ENCODE peak calls at places on chromosome 18, in seven cellular contexts. One of them, this sample, is unnamed.

GRCh38 chr18:8634508-8634907 is 25.3 kb downstream of the RAB12 start:
- DNase-seq in AG09319: no peak
- DNase-seq in RWPE1: no peak
- DNase-seq in GM12864: no peak
- DNase-seq in AG04450: no peak
- DNase-seq in coronary artery: no peak
- DNase-seq in HepG2: no peak
- DNase-seq in this sample: no peak

GRCh38 chr18:26159353-26159752 is 25.7 kb downstream of the PSMA8 start:
- DNase-seq in HepG2: no peak
- DNase-seq in AG04450: no peak
- DNase-seq in coronary artery: no peak
- DNase-seq in GM12864: no peak
- DNase-seq in RWPE1: peak; percentile 7
- DNase-seq in AG09319: no peak
- DNase-seq in this sample: no peak

GRCh38 chr18:9871244-9871746 is 14.5 kb upstream of the TXNDC2 start:
- DNase-seq in HepG2: no peak
- DNase-seq in RWPE1: no peak
- DNase-seq in GM12864: no peak
- DNase-seq in coronary artery: no peak
- DNase-seq in AG09319: no peak
- DNase-seq in AG04450: no peak
- DNase-seq in this sample: no peak

GRCh38 chr18:79598885-79599175 is 80.8 kb upstream of the CTDP1 start:
- DNase-seq in coronary artery: peak; percentile 57
- DNase-seq in AG09319: no peak
- DNase-seq in HepG2: no peak
- DNase-seq in RWPE1: no peak
- DNase-seq in AG04450: no peak
- DNase-seq in GM12864: no peak
- DNase-seq in this sample: no peak

GRCh38 chr18:9290171-9290570 is 44.4 kb upstream of the TWSG1 start:
- DNase-seq in AG09319: peak; percentile 7
- DNase-seq in GM12864: no peak
- DNase-seq in coronary artery: no peak
- DNase-seq in RWPE1: no peak
- DNase-seq in AG04450: peak; percentile 63
- DNase-seq in HepG2: no peak
- DNase-seq in this sample: no peak

GRCh38 chr18:66495844-66496243 is 108.0 kb downstream of the CDH19 start:
- DNase-seq in HepG2: peak; percentile 62
- DNase-seq in AG04450: no peak
- DNase-seq in RWPE1: peak; percentile 7
- DNase-seq in coronary artery: no peak
- DNase-seq in AG09319: no peak
- DNase-seq in GM12864: peak; percentile 7
- DNase-seq in this sample: peak; percentile 1

GRCh38 chr18:1002653-1003178 is 98.0 kb downstream of the ADCYAP1 start:
- DNase-seq in coronary artery: no peak
- DNase-seq in AG04450: no peak
- DNase-seq in GM12864: no peak
- DNase-seq in RWPE1: peak; percentile 33
- DNase-seq in AG09319: no peak
- DNase-seq in HepG2: no peak
- DNase-seq in this sample: no peak

GRCh38 chr18:79947054-79947755 is 4.2 kb downstream of the SLC66A2 start:
- DNase-seq in RWPE1: peak; percentile 36
- DNase-seq in AG09319: no peak
- DNase-seq in coronary artery: peak; percentile 49
- DNase-seq in AG04450: no peak
- DNase-seq in GM12864: no peak
- DNase-seq in HepG2: no peak
- DNase-seq in this sample: no peak

GRCh38 chr18:7038330-7038846 is 79.2 kb downstream of the LAMA1 start:
- DNase-seq in RWPE1: peak; percentile 85
- DNase-seq in GM12864: no peak
- DNase-seq in HepG2: peak; percentile 27
- DNase-seq in AG04450: peak; percentile 94
- DNase-seq in coronary artery: peak; percentile 87
- DNase-seq in AG09319: peak; percentile 94
- DNase-seq in this sample: no peak

GRCh38 chr18:69596345-69596744 is 195.7 kb downstream of the DOK6 start:
- DNase-seq in HepG2: no peak
- DNase-seq in RWPE1: no peak
- DNase-seq in coronary artery: no peak
- DNase-seq in AG04450: no peak
- DNase-seq in AG09319: no peak
- DNase-seq in GM12864: no peak
- DNase-seq in this sample: no peak

GRCh38 chr18:5839102-5839501 is 56.2 kb downstream of the TMEM200C start:
- DNase-seq in AG04450: no peak
- DNase-seq in coronary artery: no peak
- DNase-seq in AG09319: no peak
- DNase-seq in HepG2: no peak
- DNase-seq in GM12864: no peak
- DNase-seq in RWPE1: no peak
- DNase-seq in this sample: no peak

GRCh38 chr18:60599267-60599666 is 226.7 kb upstream of the MC4R start:
- DNase-seq in coronary artery: no peak
- DNase-seq in RWPE1: no peak
- DNase-seq in GM12864: no peak
- DNase-seq in HepG2: no peak
- DNase-seq in AG04450: no peak
- DNase-seq in AG09319: no peak
- DNase-seq in this sample: peak; percentile 4

GRCh38 chr18:76496200-76496890 is 1.3 kb upstream of the ZNF516 start:
- DNase-seq in coronary artery: no peak
- DNase-seq in RWPE1: peak; percentile 2
- DNase-seq in HepG2: peak; percentile 22
- DNase-seq in GM12864: no peak
- DNase-seq in AG09319: no peak
- DNase-seq in AG04450: peak; percentile 37
- DNase-seq in this sample: no peak

GRCh38 chr18:46334200-46334553 is 230.0 kb downstream of the HAUS1 start:
- DNase-seq in HepG2: no peak
- DNase-seq in RWPE1: peak; percentile 3
- DNase-seq in AG04450: no peak
- DNase-seq in AG09319: no peak
- DNase-seq in GM12864: no peak
- DNase-seq in coronary artery: no peak
- DNase-seq in this sample: no peak

GRCh38 chr18:23922939-23923338 is 91.6 kb upstream of the TTC39C start:
- DNase-seq in AG04450: no peak
- DNase-seq in HepG2: no peak
- DNase-seq in GM12864: no peak
- DNase-seq in AG09319: no peak
- DNase-seq in coronary artery: no peak
- DNase-seq in RWPE1: no peak
- DNase-seq in this sample: no peak

GRCh38 chr18:23920054-23920453 is 94.5 kb upstream of the TTC39C start:
- DNase-seq in AG04450: no peak
- DNase-seq in AG09319: no peak
- DNase-seq in RWPE1: no peak
- DNase-seq in coronary artery: no peak
- DNase-seq in HepG2: no peak
- DNase-seq in GM12864: no peak
- DNase-seq in this sample: no peak

GRCh38 chr18:23916338-23916737 is 98.2 kb upstream of the TTC39C start:
- DNase-seq in coronary artery: no peak
- DNase-seq in AG04450: no peak
- DNase-seq in HepG2: no peak
- DNase-seq in RWPE1: no peak
- DNase-seq in GM12864: no peak
- DNase-seq in AG09319: peak; percentile 37
- DNase-seq in this sample: no peak

GRCh38 chr18:23921716-23922285 is 92.8 kb upstream of the TTC39C start:
- DNase-seq in coronary artery: no peak
- DNase-seq in RWPE1: no peak
- DNase-seq in HepG2: no peak
- DNase-seq in AG04450: no peak
- DNase-seq in AG09319: no peak
- DNase-seq in GM12864: no peak
- DNase-seq in this sample: no peak

DNA sequence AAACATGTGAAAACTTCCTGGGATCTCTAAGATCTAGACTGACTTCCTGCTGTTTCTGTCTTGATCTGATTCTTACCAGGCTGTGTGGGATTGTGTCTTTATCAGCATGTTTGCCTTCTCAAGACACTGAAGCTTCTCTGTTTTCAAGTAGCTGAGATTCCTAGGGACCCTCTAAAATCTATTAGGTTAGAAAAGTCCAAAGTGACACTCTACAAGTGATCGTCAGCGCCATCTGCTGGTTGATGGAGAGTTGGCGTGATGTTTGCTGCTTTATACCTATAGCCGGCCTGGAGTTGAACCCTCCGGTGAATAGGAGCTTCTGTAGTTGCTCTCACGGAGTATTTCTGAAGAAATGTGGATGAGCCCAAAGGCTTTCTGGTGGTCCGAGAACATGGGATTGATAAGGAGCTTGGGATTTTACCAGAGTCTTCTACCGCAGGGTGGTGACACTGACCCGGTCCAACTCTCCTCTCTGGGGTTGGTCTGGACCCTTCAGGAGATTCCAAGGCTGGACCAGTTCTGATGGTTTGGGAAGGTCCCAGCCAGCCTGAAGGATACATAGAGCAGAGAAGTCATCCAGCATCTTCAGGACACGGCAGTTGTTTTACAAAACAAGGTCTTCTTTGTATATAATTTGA is 96.0 kb upstream of the TTC39C start:
- DNase-seq in HepG2: peak; percentile 55
- DNase-seq in AG04450: peak; percentile 15
- DNase-seq in AG09319: no peak
- DNase-seq in RWPE1: peak; percentile 36
- DNase-seq in coronary artery: no peak
- DNase-seq in GM12864: no peak
- DNase-seq in this sample: peak; percentile 57
- TF ChIP-seq CTCF in HepG2: peak; percentile 83
- TF ChIP-seq CTCF in AG04450: peak; percentile 92
- TF ChIP-seq CTCF in AG09319: peak; percentile 83
- TF ChIP-seq CTCF in RWPE1: peak; percentile 86
- TF ChIP-seq CTCF in coronary artery: peak; percentile 63
- TF ChIP-seq CTCF in GM12864: peak; percentile 87
- TF ChIP-seq CTCF in this sample: peak; percentile 81

DNA sequence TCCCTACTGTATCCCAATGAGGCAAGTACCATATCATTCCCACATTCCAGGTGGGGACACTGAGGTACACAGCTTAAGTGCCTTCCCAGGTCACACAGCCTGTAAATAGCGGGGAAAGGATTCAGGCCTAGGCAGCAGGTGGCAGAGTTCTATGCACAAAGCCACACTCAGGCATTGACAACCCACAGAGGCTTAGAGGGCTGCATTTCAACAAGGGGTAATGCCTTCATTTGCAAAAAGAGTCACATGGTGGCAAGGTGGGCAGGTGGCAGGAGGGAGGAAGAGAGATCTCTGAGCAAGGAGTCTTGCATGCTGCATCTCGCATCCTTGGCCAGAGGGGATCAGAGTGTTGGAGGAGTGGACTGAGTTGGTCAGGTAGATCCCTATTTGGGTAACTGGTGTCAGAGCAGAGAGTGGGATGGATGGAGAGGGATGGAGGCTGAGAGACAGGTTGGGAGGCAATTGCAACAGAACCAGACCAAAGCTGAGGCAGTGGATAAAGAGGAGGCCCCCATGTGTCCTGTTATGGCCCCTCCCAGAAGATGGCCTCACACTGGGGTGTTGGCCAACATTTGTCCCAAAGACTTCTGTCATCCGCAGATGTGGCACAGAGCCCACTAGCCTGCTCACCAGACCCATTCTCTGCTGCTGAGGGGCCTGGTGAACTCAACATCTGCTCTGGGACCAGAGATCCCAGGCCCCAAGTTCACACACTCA is 189.6 kb downstream of the ZBTB7C start:
- DNase-seq in AG04450: no peak
- DNase-seq in RWPE1: no peak
- DNase-seq in HepG2: no peak
- DNase-seq in coronary artery: no peak
- DNase-seq in GM12864: no peak
- DNase-seq in AG09319: no peak
- DNase-seq in this sample: no peak
- TF ChIP-seq CTCF in AG04450: no peak
- TF ChIP-seq CTCF in RWPE1: no peak
- TF ChIP-seq CTCF in HepG2: no peak
- TF ChIP-seq CTCF in coronary artery: no peak
- TF ChIP-seq CTCF in GM12864: no peak
- TF ChIP-seq CTCF in AG09319: no peak
- TF ChIP-seq CTCF in this sample: no peak

GRCh38 chr18:2994603-2995432 is 18.1 kb downstream of the LPIN2 start:
- DNase-seq in coronary artery: no peak
- DNase-seq in AG04450: no peak
- DNase-seq in GM12864: no peak
- DNase-seq in HepG2: no peak
- DNase-seq in AG09319: no peak
- DNase-seq in RWPE1: no peak
- DNase-seq in this sample: peak; percentile 70
- TF ChIP-seq CTCF in coronary artery: peak; percentile 39
- TF ChIP-seq CTCF in AG04450: no peak
- TF ChIP-seq CTCF in GM12864: peak; percentile 70
- TF ChIP-seq CTCF in HepG2: peak; percentile 11
- TF ChIP-seq CTCF in AG09319: no peak
- TF ChIP-seq CTCF in RWPE1: no peak
- TF ChIP-seq CTCF in this sample: peak; percentile 71

DNA sequence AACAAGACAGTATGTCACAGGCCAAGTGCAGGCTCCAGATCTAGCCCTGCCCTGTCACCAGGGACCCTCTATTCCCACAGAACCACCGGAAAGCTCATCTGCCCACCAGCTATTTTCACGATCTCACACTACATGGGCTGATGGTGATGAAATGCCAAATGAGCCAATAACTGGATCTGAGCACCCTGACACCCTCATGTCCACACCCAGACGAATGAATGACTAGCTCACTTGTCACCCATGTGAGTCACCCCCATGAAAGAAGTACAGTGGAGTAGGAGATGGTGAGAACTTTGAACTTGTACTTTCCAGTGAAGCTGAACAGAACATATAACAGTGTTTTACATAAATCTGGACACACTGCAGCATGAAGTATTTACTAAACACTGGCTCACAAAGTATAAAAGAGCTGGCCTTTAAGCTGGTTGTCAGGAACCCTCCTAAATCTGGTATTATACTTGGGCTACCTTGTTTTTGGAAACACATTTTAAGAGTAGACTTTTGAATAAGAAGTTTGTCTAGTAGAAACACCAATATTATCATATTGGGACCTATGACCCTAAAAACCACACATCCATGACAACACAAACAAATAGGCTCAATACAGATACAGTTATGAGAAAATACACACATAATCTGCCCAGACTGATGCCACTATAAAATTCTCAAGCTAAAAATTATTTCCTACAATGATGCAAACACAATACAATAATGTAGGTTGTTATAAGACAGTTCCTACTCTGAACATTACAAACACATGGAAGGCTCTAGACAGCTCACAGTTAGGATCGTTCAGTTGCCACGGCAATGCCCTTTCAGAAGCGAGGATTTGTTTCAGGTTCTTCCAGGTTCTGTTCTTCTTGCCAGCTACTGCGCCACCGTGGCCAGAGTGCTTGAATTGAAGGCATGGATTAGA is 19.0 kb downstream of the INO80C start:
- DNase-seq in coronary artery: no peak
- DNase-seq in HepG2: peak; percentile 97
- DNase-seq in AG04450: no peak
- DNase-seq in RWPE1: peak; percentile 88
- DNase-seq in AG09319: no peak
- DNase-seq in GM12864: no peak
- DNase-seq in this sample: no peak
- TF ChIP-seq CTCF in coronary artery: no peak
- TF ChIP-seq CTCF in HepG2: no peak
- TF ChIP-seq CTCF in AG04450: no peak
- TF ChIP-seq CTCF in RWPE1: no peak
- TF ChIP-seq CTCF in AG09319: no peak
- TF ChIP-seq CTCF in GM12864: no peak
- TF ChIP-seq CTCF in this sample: no peak

GRCh38 chr18:11872479-11873136 is 21.4 kb downstream of the CHMP1B start:
- DNase-seq in coronary artery: no peak
- DNase-seq in HepG2: peak; percentile 71
- DNase-seq in RWPE1: peak; percentile 73
- DNase-seq in AG04450: no peak
- DNase-seq in AG09319: no peak
- DNase-seq in GM12864: no peak
- DNase-seq in this sample: peak; percentile 62
- TF ChIP-seq CTCF in coronary artery: no peak
- TF ChIP-seq CTCF in HepG2: peak; percentile 88
- TF ChIP-seq CTCF in RWPE1: peak; percentile 55
- TF ChIP-seq CTCF in AG04450: peak; percentile 47
- TF ChIP-seq CTCF in AG09319: peak; percentile 53
- TF ChIP-seq CTCF in GM12864: peak; percentile 53
- TF ChIP-seq CTCF in this sample: no peak

This sample was measured in GM13976.